ENCODE peak calls at places on chromosomes 7 and 10, in five cellular contexts. Q, R, Z, N and H are unnamed samples. For H3K4me1, the result is how much of the 10 kb centered on the place peaks cover.

GRCh38 chr7:74272305-74273038 is 16.7 kb upstream of the CLIP2 start:
- DNase-seq in R (peak), Q (peak), Z (peak), N (peak), H (peak)

GRCh38 chr7:17690030-17690429 is 250.3 kb downstream of the SNX13 start:
- DNase-seq in R (no peak), N (no peak), Z (no peak), Q (no peak), H (peak)

GRCh38 chr7:36967387-36967786 is 243.1 kb upstream of the AOAH start:
- DNase-seq in Z (peak), N (peak), Q (no peak), R (peak), H (peak)

GRCh38 chr10:79944428-79945395 is 4.2 kb downstream of the SFTPD start:
- DNase-seq in Z (no peak), Q (no peak), N (no peak), R (no peak), H (no peak)

GRCh38 chr7:80781561-80781979 is 137.3 kb downstream of the SEMA3C start:
- DNase-seq in N (peak), Q (no peak), Z (no peak), R (peak), H (peak)

GRCh38 chr7:157555308-157555707 is 218.5 kb downstream of the DNAJB6 start:
- DNase-seq in Z (no peak), R (no peak), N (no peak), Q (peak), H (peak)

GRCh38 chr10:114719311-114719710 is 61.2 kb upstream of the ABLIM1 start:
- DNase-seq in R (peak), Q (no peak), N (no peak), Z (no peak), H (no peak)

GRCh38 chr7:151930695-151931094 is 25.6 kb upstream of the GALNTL5 start:
- DNase-seq in Z (no peak), Q (no peak), R (no peak), N (no peak), H (no peak)

GRCh38 chr10:6044060-6044459 is 18.1 kb downstream of the IL2RA start:
- DNase-seq in Q (no peak), R (no peak), N (no peak), Z (no peak), H (no peak)

GRCh38 chr10:34433241-34434076 is 381.6 kb downstream of the PARD3 start:
- DNase-seq in Q (no peak), Z (no peak), R (no peak), N (no peak), H (no peak)

GRCh38 chr7:154898973-154899855 is 103.7 kb downstream of the PAXIP1 start:
- DNase-seq in R (no peak), Q (peak), Z (no peak), N (no peak), H (no peak)

GRCh38 chr10:38157270-38157685 is 63.1 kb downstream of the ZNF37A start:
- DNase-seq in R (no peak), N (no peak), Q (no peak), Z (no peak), H (no peak)

GRCh38 chr7:69695998-69696657 is 97.9 kb downstream of the AUTS2 start:
- DNase-seq in N (no peak), R (no peak), Q (no peak), Z (peak), H (no peak)

GRCh38 chr10:24962998-24963397 is 10.6 kb upstream of the PRTFDC1 start:
- DNase-seq in Z (no peak), R (no peak), N (no peak), Q (no peak), H (no peak)

GRCh38 chr7:133650067-133650466 is 397.2 kb downstream of the EXOC4 start:
- DNase-seq in Q (no peak), N (no peak), R (no peak), Z (no peak), H (no peak)

GRCh38 chr10:21495002-21495685 is 30.3 kb downstream of the SKIDA1 start:
- DNase-seq in Q (peak), N (no peak), R (no peak), Z (peak), H (no peak)

GRCh38 chr10:129982825-129983224 is 18.8 kb upstream of the EBF3 start:
- DNase-seq in R (no peak), Q (no peak), Z (no peak), N (no peak), H (no peak)

GRCh38 chr7:117008849-117009531 is 55.7 kb downstream of the ST7 start:
- DNase-seq in R (no peak), Q (no peak), Z (no peak), N (no peak), H (peak)

GRCh38 chr10:59465089-59465488 is 102.7 kb upstream of the FAM13C start:
- DNase-seq in R (no peak), Z (no peak), N (no peak), Q (no peak), H (no peak)

GRCh38 chr7:1986366-1987083 is 246.2 kb downstream of the MAD1L1 start:
- DNase-seq in R (no peak), Z (no peak), Q (peak), N (no peak), H (no peak)

GRCh38 chr7:48660482-48660881 is 263.9 kb upstream of the CDC14C start:
- DNase-seq in Q (no peak), N (no peak), Z (no peak), R (no peak), H (no peak)

DNA sequence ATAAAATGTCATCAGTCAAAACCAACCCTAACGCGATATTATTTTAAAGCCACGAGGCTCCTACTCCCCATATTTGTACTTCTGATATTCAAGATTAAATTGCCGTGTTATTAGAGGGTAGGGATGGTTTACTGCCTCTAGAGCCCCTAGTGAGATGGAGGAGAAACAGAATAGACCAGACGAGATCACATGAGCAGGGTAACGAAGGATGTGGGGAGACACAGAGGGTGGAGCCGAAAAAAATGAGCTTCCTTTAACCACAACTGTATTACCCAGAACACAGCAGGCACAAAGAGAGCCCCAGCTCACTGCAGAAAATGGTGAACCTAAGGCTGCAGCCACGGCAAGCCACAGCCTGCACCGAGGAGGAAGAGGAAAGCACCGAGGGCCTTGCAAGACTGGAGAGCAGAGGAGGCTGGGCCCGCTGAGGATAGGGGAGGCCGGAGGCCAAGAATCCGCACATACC is 14.3 kb downstream of the ZC3HAV1 start:
- DNase-seq in Q (no peak), Z (peak), N (no peak), R (no peak), H (no peak)
- H3K4me3 ChIP-seq in Q (no peak), Z (peak), N (no peak), R (peak), H (no peak)

DNA sequence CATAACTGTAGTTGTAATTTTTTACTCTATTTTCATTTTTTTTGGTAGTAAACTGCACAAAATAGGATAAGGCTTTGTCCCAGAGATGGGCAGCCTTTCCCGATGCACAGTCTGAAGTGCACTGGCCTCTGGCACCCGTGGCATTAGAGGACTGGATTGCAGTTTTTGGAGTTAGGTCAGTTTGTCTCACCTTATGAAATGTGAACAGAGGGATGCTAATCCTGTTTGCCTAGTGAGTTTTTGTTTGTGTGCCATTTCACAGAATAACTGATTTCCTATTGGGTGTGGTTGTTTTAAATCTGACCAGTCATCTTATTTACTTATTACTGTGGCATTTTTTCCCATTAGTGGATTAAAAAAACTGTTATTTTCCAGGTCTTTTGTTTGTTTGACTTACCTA is 109.5 kb upstream of the GATA3 start:
- DNase-seq in N (no peak), Q (no peak), R (no peak), Z (no peak), H (no peak)
- H3K27ac ChIP-seq in N (no peak), Q (no peak), R (no peak), Z (no peak), H (no peak)

GRCh38 chr7:92823042-92823441 is 13.3 kb downstream of the CDK6 start:
- DNase-seq in N (no peak), Q (no peak), Z (no peak), R (no peak), H (no peak)

GRCh38 chr7:92827464-92827863 is 8.9 kb downstream of the CDK6 start:
- DNase-seq in N (no peak), R (no peak), Z (no peak), Q (no peak), H (no peak)

GRCh38 chr7:92826258-92827004 is 9.9 kb downstream of the CDK6 start:
- DNase-seq in Q (no peak), N (no peak), Z (no peak), R (no peak), H (no peak)

GRCh38 chr7:92824450-92824849 is 11.9 kb downstream of the CDK6 start:
- DNase-seq in Z (no peak), N (no peak), R (no peak), Q (no peak), H (no peak)

DNA sequence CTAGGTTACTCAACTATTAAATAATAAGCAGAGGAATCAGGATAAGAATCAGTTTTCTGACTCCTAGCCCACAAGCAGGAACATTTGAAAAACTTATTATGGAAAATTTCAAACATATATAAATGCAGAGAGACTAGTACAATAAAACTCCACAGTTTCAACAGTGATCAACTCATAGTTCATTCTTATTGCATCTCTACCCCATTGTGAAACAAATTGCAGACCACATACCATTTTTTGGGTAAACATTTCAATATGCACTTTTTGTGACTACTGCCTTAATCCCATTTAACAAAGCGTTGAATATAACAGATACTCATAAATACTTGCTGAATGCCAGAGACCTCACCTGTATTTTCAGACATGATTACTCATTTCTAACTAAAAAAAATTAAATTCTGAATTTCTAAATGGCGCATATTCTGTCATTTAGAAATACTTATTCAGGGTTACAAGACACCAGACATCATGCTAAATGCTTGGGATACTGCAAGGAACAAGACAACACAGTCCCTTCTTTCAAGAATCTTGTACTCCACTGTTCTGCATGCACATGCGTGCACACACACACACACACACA is 11.4 kb downstream of the CDK6 start:
- DNase-seq in N (no peak), Z (no peak), Q (no peak), R (no peak), H (no peak)
- H3K4me1 ChIP-seq in N (under half), Z (under half), Q (under half), R (under half), H (under half)

DNA sequence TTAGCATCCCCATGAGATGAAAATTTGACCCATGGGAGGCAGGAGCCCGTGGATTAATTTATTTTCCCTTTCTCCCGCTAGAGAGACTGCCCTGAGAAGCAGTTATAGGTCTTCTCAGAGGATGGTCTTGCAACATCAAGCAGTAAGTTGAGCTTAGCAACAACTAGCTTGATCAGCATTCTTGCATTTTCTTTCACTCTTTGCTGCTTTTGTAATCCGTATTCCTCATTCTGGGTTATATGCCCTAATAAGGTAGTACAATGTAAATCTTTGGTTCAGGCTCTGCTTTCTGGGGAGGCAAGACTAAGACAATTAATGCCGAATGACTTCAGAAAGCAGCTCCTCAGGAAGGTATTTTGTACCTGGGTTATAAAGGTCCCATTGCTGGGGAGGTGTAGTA is 146.8 kb downstream of the FZD1 start:
- DNase-seq in Q (no peak), Z (no peak), R (no peak), N (no peak), H (no peak)
- H3K4me3 ChIP-seq in Q (no peak), Z (no peak), R (no peak), N (no peak), H (no peak)

DNA sequence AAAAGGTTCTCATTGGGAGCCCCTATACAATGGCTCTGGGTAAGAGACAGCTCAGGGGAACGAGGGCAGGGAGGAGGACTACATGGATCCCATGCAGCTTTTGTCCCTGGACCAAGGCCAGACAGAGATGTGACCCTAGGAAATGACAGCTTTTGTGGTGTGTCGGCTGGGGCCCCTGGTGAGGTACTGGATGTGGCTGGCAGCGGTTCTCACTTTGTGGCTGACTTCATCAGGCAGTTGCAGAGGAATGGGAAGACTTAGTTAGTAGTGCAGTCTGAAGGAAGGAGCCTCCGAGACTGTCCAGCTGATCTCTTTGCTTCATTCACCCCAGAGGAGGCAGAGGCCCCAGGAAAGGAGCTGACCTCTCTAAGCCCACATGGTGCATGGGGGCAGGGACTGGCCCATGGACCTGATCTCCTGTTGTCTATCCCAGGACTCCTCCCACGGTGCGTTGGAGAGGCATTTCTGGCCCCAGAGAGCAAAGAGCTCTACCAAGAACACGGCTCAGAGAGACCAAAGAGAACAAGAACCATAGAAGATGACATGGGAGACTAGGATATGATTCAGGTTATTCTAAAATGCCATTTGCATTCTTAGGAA is 202.9 kb downstream of the RPS24 start:
- DNase-seq in N (no peak), R (no peak), Z (no peak), Q (no peak), H (no peak)
- H3K27ac ChIP-seq in N (no peak), R (no peak), Z (no peak), Q (no peak), H (no peak)

GRCh38 chr7:96996111-96996936 is 9.0 kb upstream of the DLX6 start:
- DNase-seq in Q (no peak), R (no peak), Z (no peak), N (no peak), H (no peak)
- H3K4me1 ChIP-seq in Q (under half), R (under half), Z (under half), N (under half), H (under half)

DNA sequence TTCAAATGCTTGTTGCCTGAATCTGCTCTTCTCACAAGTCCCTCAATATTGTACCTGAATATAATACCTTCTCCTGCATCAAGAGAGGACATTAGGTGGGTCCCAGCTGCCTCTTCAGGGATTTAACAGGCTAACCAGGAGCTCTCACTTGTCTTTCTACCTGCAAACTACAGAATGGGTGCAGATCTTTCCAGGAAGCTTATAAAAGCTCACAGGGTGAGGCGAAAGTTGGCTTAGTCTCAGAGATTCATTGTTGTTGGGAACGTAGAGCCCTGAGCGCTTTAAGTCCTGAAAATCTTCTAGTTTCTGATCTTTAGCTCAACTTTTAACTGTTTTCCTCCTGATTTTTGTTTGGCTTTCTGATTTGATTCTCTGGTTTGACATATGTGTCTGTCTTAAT is 25.0 kb downstream of the PLAU start:
- DNase-seq in R (no peak), Q (no peak), Z (no peak), N (no peak), H (no peak)
- H3K4me3 ChIP-seq in R (no peak), Q (no peak), Z (no peak), N (no peak), H (no peak)